ENCODE peak calls at places on chromosomes 4 and X, in four cellular contexts. One of them, this sample, is unnamed.

GRCh38 chr4:149164282-149164681 is 651.4 kb downstream of the IQCM start:
- DNase-seq in right cardiac atrium: no peak
- DNase-seq in AG10803: peak; percentile 94
- DNase-seq in fibroblast of mammary gland: peak; percentile 38
- DNase-seq in this sample: peak; percentile 64

GRCh38 chr4:62408467-62408866 is 1208.3 kb downstream of the ADGRL3 start:
- DNase-seq in right cardiac atrium: no peak
- DNase-seq in AG10803: no peak
- DNase-seq in fibroblast of mammary gland: no peak
- DNase-seq in this sample: no peak

GRCh38 chr4:95243892-95244291 is 304.9 kb downstream of the UNC5C start:
- DNase-seq in right cardiac atrium: no peak
- DNase-seq in AG10803: no peak
- DNase-seq in fibroblast of mammary gland: no peak
- DNase-seq in this sample: no peak

GRCh38 chr4:100009490-100009889 is 59.4 kb upstream of the H2AZ1 start:
- DNase-seq in right cardiac atrium: no peak
- DNase-seq in AG10803: no peak
- DNase-seq in fibroblast of mammary gland: no peak
- DNase-seq in this sample: no peak

GRCh38 chrX:103461156-103461555 is 58.1 kb downstream of the RAB40A start:
- DNase-seq in right cardiac atrium: no peak
- DNase-seq in AG10803: peak; percentile 11
- DNase-seq in fibroblast of mammary gland: peak; percentile 85
- DNase-seq in this sample: no peak

GRCh38 chrX:72716766-72717165 is 2.7 kb upstream of the PHKA1 start:
- DNase-seq in right cardiac atrium: no peak
- DNase-seq in AG10803: no peak
- DNase-seq in fibroblast of mammary gland: peak; percentile 36
- DNase-seq in this sample: no peak

GRCh38 chr4:110049951-110050925 is 137.6 kb downstream of the EGF start:
- DNase-seq in right cardiac atrium: peak; percentile 17
- DNase-seq in AG10803: peak; percentile 48
- DNase-seq in fibroblast of mammary gland: peak; percentile 57
- DNase-seq in this sample: peak; percentile 58

GRCh38 chrX:111114806-111115205 is 18.8 kb downstream of the PAK3 start:
- DNase-seq in right cardiac atrium: no peak
- DNase-seq in AG10803: no peak
- DNase-seq in fibroblast of mammary gland: no peak
- DNase-seq in this sample: no peak

GRCh38 chr4:40316333-40316781 is 18.8 kb upstream of the CHRNA9 start:
- DNase-seq in right cardiac atrium: no peak
- DNase-seq in AG10803: peak; percentile 95
- DNase-seq in fibroblast of mammary gland: peak; percentile 96
- DNase-seq in this sample: peak; percentile 96

GRCh38 chrX:141714680-141715079 is 16.1 kb upstream of the SPANXD start:
- DNase-seq in right cardiac atrium: no peak
- DNase-seq in AG10803: no peak
- DNase-seq in fibroblast of mammary gland: no peak
- DNase-seq in this sample: no peak

GRCh38 chrX:55524487-55524886 is 34.8 kb upstream of the USP51 start:
- DNase-seq in right cardiac atrium: no peak
- DNase-seq in AG10803: peak; percentile 0
- DNase-seq in fibroblast of mammary gland: peak; percentile 9
- DNase-seq in this sample: no peak

GRCh38 chrX:119941336-119941735 is 2.2 kb downstream of the NKAP start:
- DNase-seq in right cardiac atrium: no peak
- DNase-seq in AG10803: no peak
- DNase-seq in fibroblast of mammary gland: no peak
- DNase-seq in this sample: no peak

GRCh38 chr4:7711330-7711963 is 228.2 kb downstream of the AFAP1 start:
- DNase-seq in right cardiac atrium: peak; percentile 3
- DNase-seq in AG10803: no peak
- DNase-seq in fibroblast of mammary gland: no peak
- DNase-seq in this sample: no peak

GRCh38 chrX:63656871-63657580 is 128.0 kb downstream of the ARHGEF9 start:
- DNase-seq in right cardiac atrium: no peak
- DNase-seq in AG10803: peak; percentile 71
- DNase-seq in fibroblast of mammary gland: peak; percentile 72
- DNase-seq in this sample: peak; percentile 60

GRCh38 chrX:153769158-153769864 is 5.3 kb downstream of the PLXNB3 start:
- DNase-seq in right cardiac atrium: no peak
- DNase-seq in AG10803: no peak
- DNase-seq in fibroblast of mammary gland: no peak
- DNase-seq in this sample: no peak

GRCh38 chrX:136318895-136319597 is 18.3 kb downstream of the ADGRG4 start:
- DNase-seq in right cardiac atrium: no peak
- DNase-seq in AG10803: no peak
- DNase-seq in fibroblast of mammary gland: no peak
- DNase-seq in this sample: no peak

GRCh38 chrX:154366666-154367055 is 7.8 kb downstream of the FLNA start:
- DNase-seq in right cardiac atrium: no peak
- DNase-seq in AG10803: peak; percentile 34
- DNase-seq in fibroblast of mammary gland: no peak
- DNase-seq in this sample: no peak

DNA sequence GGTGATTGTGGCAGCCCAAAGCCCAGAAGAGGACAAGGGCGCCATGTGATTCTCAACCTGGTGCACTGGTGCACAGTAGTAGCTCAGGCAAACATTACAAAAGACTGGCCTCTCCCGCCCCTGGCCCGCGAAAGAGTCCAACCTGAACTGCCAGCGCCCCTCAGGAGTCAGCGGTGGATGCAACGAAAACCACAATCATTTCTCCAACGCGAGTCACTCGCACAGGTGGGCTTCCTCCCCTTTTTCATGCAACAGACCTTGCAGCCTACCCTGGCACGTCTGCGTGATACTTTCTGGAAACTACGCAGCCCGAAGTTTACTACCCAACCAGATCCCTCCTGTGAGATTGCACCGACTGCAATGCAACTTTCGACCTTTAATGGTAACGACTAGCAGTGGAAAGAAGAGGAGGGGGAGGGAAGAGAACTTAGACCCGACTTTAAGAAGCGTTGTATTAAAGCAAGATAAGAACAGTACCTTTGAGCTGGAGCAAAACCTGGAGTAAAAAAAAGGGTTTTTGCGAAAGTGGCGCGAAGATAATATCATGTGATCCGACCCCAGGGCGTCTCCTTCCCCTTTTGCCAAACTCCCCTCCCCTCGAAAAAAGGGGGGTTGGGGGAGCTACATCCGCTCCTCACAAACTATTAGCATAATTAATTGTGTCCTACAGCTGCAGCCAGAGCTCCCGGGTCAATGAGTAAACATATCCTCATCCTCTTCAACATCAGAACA is 63.3 kb upstream of the CCDC160 start:
- DNase-seq in right cardiac atrium: no peak
- DNase-seq in AG10803: no peak
- DNase-seq in fibroblast of mammary gland: no peak
- DNase-seq in this sample: no peak
- H3K4me3 ChIP-seq in right cardiac atrium: peak overlapping the region; percentile 86
- H3K4me3 ChIP-seq in AG10803: no peak overlapping the region
- H3K4me3 ChIP-seq in fibroblast of mammary gland: no peak overlapping the region
- H3K4me3 ChIP-seq in this sample: no peak overlapping the region

GRCh38 chr4:186669735-186670134 is 53.9 kb downstream of the FAT1 start:
- DNase-seq in right cardiac atrium: no peak
- DNase-seq in AG10803: no peak
- DNase-seq in fibroblast of mammary gland: no peak
- DNase-seq in this sample: no peak
- H3K4me3 ChIP-seq in right cardiac atrium: peak overlapping the region; percentile 14
- H3K4me3 ChIP-seq in AG10803: peak overlapping the region; percentile 9
- H3K4me3 ChIP-seq in fibroblast of mammary gland: no peak overlapping the region
- H3K4me3 ChIP-seq in this sample: no peak overlapping the region

GRCh38 chr4:165325732-165326512 is 1.5 kb upstream of the MSMO1 start:
- DNase-seq in right cardiac atrium: no peak
- DNase-seq in AG10803: peak; percentile 80
- DNase-seq in fibroblast of mammary gland: peak; percentile 93
- DNase-seq in this sample: peak; percentile 84
- H3K4me3 ChIP-seq in right cardiac atrium: peak overlapping the region; percentile 80
- H3K4me3 ChIP-seq in AG10803: peak overlapping the region; percentile 78
- H3K4me3 ChIP-seq in fibroblast of mammary gland: peak overlapping the region; percentile 44
- H3K4me3 ChIP-seq in this sample: no peak overlapping the region

DNA sequence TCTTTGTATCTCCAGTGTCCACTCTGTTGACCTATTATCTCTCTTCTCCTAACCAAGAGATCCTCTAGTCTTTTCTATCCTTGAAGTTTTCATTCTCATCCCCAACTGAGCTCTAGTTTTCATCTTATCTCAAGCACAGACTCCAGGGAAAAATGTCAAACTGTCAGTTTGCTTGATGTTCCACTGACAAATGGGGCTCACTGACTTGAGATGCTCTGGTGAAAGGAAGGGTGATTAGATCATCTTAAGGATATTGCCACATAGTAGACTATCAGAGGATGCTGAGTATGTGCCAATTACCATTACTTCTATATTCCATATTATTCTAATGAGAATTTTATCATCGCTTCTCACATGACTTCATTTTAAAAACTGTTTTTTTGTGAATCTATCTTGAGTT is 2008.2 kb downstream of the ARAP2 start:
- DNase-seq in right cardiac atrium: no peak
- DNase-seq in AG10803: no peak
- DNase-seq in fibroblast of mammary gland: no peak
- DNase-seq in this sample: no peak
- H3K4me3 ChIP-seq in right cardiac atrium: no peak overlapping the region
- H3K4me3 ChIP-seq in AG10803: no peak overlapping the region
- H3K4me3 ChIP-seq in fibroblast of mammary gland: no peak overlapping the region
- H3K4me3 ChIP-seq in this sample: no peak overlapping the region

DNA sequence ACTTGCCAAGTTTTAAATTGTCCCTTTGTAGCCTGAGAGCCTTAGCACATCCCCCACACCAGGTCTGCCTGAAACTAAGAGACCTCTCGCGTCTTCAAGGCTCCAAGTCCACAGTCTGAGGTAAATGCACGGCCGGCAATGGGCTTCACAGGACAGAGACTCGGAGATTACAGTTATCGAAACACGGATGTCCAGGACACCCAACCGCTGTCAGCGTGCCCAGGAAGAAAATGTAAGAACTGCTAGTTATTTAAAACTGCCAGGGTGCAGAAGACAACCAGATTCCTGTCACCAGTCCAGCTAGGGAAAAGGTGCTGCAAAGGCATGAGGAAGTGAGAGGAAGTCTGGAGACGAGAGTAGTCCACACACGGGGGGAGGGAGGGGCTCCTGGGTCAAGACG is 28.9 kb downstream of the ZNF827 start:
- DNase-seq in right cardiac atrium: no peak
- DNase-seq in AG10803: no peak
- DNase-seq in fibroblast of mammary gland: peak; percentile 23
- DNase-seq in this sample: no peak
- H3K4me3 ChIP-seq in right cardiac atrium: peak overlapping the region; percentile 58
- H3K4me3 ChIP-seq in AG10803: no peak overlapping the region
- H3K4me3 ChIP-seq in fibroblast of mammary gland: peak overlapping the region; percentile 33
- H3K4me3 ChIP-seq in this sample: no peak overlapping the region

DNA sequence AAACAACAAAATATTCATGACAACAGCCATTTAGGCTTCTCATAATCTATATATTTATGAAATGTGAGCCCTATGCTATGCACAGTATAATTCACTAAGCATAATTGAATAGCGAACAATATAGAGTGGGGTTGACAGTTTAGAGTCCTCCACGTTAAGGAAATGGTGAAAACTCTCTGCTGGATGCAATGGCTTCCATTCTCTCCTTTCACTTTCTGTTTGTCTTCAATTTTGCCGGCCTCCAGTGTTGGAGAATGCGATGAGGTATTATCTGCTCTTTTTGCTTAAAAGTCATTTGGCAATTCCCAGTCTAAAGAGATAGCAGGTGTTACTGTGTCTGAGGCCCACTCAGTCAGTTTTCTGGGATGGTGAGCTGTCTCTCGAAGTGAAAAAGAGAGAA is 52.1 kb downstream of the NPY5R start:
- DNase-seq in right cardiac atrium: no peak
- DNase-seq in AG10803: no peak
- DNase-seq in fibroblast of mammary gland: no peak
- DNase-seq in this sample: no peak
- H3K4me3 ChIP-seq in right cardiac atrium: peak overlapping the region; percentile 54
- H3K4me3 ChIP-seq in AG10803: peak overlapping the region; percentile 17
- H3K4me3 ChIP-seq in fibroblast of mammary gland: no peak overlapping the region
- H3K4me3 ChIP-seq in this sample: no peak overlapping the region

GRCh38 chr4:175932116-175932515 is 120.1 kb upstream of the GPM6A start:
- DNase-seq in right cardiac atrium: no peak
- DNase-seq in AG10803: no peak
- DNase-seq in fibroblast of mammary gland: no peak
- DNase-seq in this sample: no peak
- H3K4me3 ChIP-seq in right cardiac atrium: no peak overlapping the region
- H3K4me3 ChIP-seq in AG10803: no peak overlapping the region
- H3K4me3 ChIP-seq in fibroblast of mammary gland: no peak overlapping the region
- H3K4me3 ChIP-seq in this sample: no peak overlapping the region

DNA sequence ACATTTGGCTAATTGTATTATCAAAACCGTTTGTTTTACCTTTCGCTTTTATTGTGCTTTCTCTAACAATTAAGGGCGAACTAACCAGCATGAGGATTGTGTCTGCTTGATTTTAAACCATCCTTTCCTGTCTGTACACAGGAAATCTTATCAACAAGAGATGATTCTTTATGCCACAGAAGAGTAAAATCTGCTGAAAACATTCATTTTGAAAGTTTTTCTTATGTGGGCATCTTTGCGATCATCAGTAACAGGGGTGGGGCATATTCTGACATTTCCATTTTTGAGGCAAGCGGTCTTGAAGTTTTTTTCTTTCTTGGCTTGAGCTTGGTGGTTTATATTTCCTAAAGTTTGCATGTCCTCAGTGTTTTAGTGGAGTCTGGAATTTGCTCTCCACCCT is 26.5 kb downstream of the NFKB1 start:
- DNase-seq in right cardiac atrium: no peak
- DNase-seq in AG10803: peak; percentile 4
- DNase-seq in fibroblast of mammary gland: no peak
- DNase-seq in this sample: no peak
- H3K4me3 ChIP-seq in right cardiac atrium: no peak overlapping the region
- H3K4me3 ChIP-seq in AG10803: no peak overlapping the region
- H3K4me3 ChIP-seq in fibroblast of mammary gland: no peak overlapping the region
- H3K4me3 ChIP-seq in this sample: no peak overlapping the region

GRCh38 chr4:55671667-55672066 is 35.6 kb upstream of the NMU start:
- DNase-seq in right cardiac atrium: no peak
- DNase-seq in AG10803: no peak
- DNase-seq in fibroblast of mammary gland: no peak
- DNase-seq in this sample: no peak

GRCh38 chr4:55670695-55671094 is 34.6 kb upstream of the NMU start:
- DNase-seq in right cardiac atrium: no peak
- DNase-seq in AG10803: no peak
- DNase-seq in fibroblast of mammary gland: no peak
- DNase-seq in this sample: no peak

GRCh38 chr4:55668449-55668848 is 32.4 kb upstream of the NMU start:
- DNase-seq in right cardiac atrium: no peak
- DNase-seq in AG10803: no peak
- DNase-seq in fibroblast of mammary gland: no peak
- DNase-seq in this sample: no peak

GRCh38 chr4:55675196-55675793 is 39.2 kb upstream of the NMU start:
- DNase-seq in right cardiac atrium: no peak
- DNase-seq in AG10803: no peak
- DNase-seq in fibroblast of mammary gland: no peak
- DNase-seq in this sample: no peak

DNA sequence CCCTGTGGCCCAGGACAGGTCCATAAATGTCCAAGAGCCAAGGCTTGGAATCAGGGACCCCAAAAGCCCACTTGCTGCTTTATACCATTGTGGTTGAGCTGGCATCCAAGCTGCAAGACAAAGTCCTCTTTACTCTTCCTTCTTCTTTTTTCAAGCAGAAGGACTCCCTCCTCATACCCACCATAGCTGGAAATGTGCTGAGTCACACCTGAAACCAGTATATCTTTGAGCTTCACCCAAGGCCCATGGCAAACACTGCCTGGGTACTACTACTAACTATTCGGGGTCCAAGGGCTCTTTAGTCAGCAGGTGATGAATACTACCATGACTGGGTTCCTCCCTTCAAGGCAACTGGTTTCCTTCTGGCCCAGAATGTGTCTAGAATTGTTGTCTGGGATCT is 37.3 kb upstream of the NMU start:
- DNase-seq in right cardiac atrium: no peak
- DNase-seq in AG10803: no peak
- DNase-seq in fibroblast of mammary gland: no peak
- DNase-seq in this sample: no peak
- H3K4me3 ChIP-seq in right cardiac atrium: no peak overlapping the region
- H3K4me3 ChIP-seq in AG10803: no peak overlapping the region
- H3K4me3 ChIP-seq in fibroblast of mammary gland: no peak overlapping the region
- H3K4me3 ChIP-seq in this sample: no peak overlapping the region